ENCODE peak calls at places on chromosomes 4 and X, in ten cellular contexts. One of them, this sample, is unnamed.
A peak's percentile ranks its signal among the peaks of the same experiment; 100 is the strongest.

GRCh38 chr4:7533267-7533666 is 98.5 kb upstream of the PSAPL1 start:
- DNase-seq in AG10803: no peak
- DNase-seq in colonic mucosa: no peak
- DNase-seq in ovary: no peak
- DNase-seq in breast epithelium: no peak
- DNase-seq in mesothelial cell of epicardium: no peak
- DNase-seq in brain microvascular endothelial cell: no peak
- DNase-seq in cardiac muscle cell: no peak
- DNase-seq in lower leg skin: no peak
- DNase-seq in AG09319: no peak
- DNase-seq in this sample: no peak

GRCh38 chrX:49260221-49260985 is 4.1 kb downstream of the FOXP3 start:
- DNase-seq in AG10803: no peak
- DNase-seq in colonic mucosa: no peak
- DNase-seq in ovary: no peak
- DNase-seq in breast epithelium: no peak
- DNase-seq in mesothelial cell of epicardium: no peak
- DNase-seq in brain microvascular endothelial cell: no peak
- DNase-seq in cardiac muscle cell: no peak
- DNase-seq in lower leg skin: no peak
- DNase-seq in AG09319: no peak
- DNase-seq in this sample: no peak

GRCh38 chr4:148444296-148445070 is 2.3 kb upstream of the NR3C2 start:
- DNase-seq in AG10803: no peak
- DNase-seq in colonic mucosa: peak; percentile 44
- DNase-seq in ovary: peak; percentile 54
- DNase-seq in breast epithelium: no peak
- DNase-seq in mesothelial cell of epicardium: no peak
- DNase-seq in brain microvascular endothelial cell: no peak
- DNase-seq in cardiac muscle cell: peak; percentile 63
- DNase-seq in lower leg skin: peak; percentile 88
- DNase-seq in AG09319: no peak
- DNase-seq in this sample: peak; percentile 47

GRCh38 chr4:47145630-47146029 is 114.3 kb downstream of the GABRB1 start:
- DNase-seq in AG10803: peak; percentile 4
- DNase-seq in colonic mucosa: no peak
- DNase-seq in ovary: no peak
- DNase-seq in breast epithelium: no peak
- DNase-seq in mesothelial cell of epicardium: no peak
- DNase-seq in brain microvascular endothelial cell: peak; percentile 94
- DNase-seq in cardiac muscle cell: no peak
- DNase-seq in lower leg skin: no peak
- DNase-seq in AG09319: no peak
- DNase-seq in this sample: no peak

GRCh38 chrX:110228453-110228852 is 89.4 kb downstream of the AMMECR1 start:
- DNase-seq in AG10803: no peak
- DNase-seq in colonic mucosa: no peak
- DNase-seq in ovary: no peak
- DNase-seq in breast epithelium: no peak
- DNase-seq in mesothelial cell of epicardium: no peak
- DNase-seq in brain microvascular endothelial cell: no peak
- DNase-seq in cardiac muscle cell: no peak
- DNase-seq in lower leg skin: no peak
- DNase-seq in AG09319: no peak
- DNase-seq in this sample: no peak

GRCh38 chrX:139640259-139640658 is 67.7 kb downstream of the MCF2 start:
- DNase-seq in AG10803: no peak
- DNase-seq in colonic mucosa: no peak
- DNase-seq in ovary: no peak
- DNase-seq in breast epithelium: no peak
- DNase-seq in mesothelial cell of epicardium: no peak
- DNase-seq in brain microvascular endothelial cell: no peak
- DNase-seq in cardiac muscle cell: no peak
- DNase-seq in lower leg skin: no peak
- DNase-seq in AG09319: no peak
- DNase-seq in this sample: no peak

GRCh38 chr4:108106186-108106585 is 62.5 kb downstream of the LEF1 start:
- DNase-seq in AG10803: no peak
- DNase-seq in colonic mucosa: no peak
- DNase-seq in ovary: no peak
- DNase-seq in breast epithelium: no peak
- DNase-seq in mesothelial cell of epicardium: no peak
- DNase-seq in brain microvascular endothelial cell: no peak
- DNase-seq in cardiac muscle cell: no peak
- DNase-seq in lower leg skin: no peak
- DNase-seq in AG09319: no peak
- DNase-seq in this sample: no peak

GRCh38 chr4:157898836-157899605 is 273.8 kb downstream of the GASK1B start:
- DNase-seq in AG10803: no peak
- DNase-seq in colonic mucosa: no peak
- DNase-seq in ovary: no peak
- DNase-seq in breast epithelium: no peak
- DNase-seq in mesothelial cell of epicardium: no peak
- DNase-seq in brain microvascular endothelial cell: no peak
- DNase-seq in cardiac muscle cell: no peak
- DNase-seq in lower leg skin: no peak
- DNase-seq in AG09319: no peak
- DNase-seq in this sample: no peak

GRCh38 chr4:182416101-182416500 is 172.9 kb downstream of the TENM3 start:
- DNase-seq in AG10803: no peak
- DNase-seq in colonic mucosa: no peak
- DNase-seq in ovary: no peak
- DNase-seq in breast epithelium: no peak
- DNase-seq in mesothelial cell of epicardium: no peak
- DNase-seq in brain microvascular endothelial cell: no peak
- DNase-seq in cardiac muscle cell: no peak
- DNase-seq in lower leg skin: no peak
- DNase-seq in AG09319: no peak
- DNase-seq in this sample: no peak

DNA sequence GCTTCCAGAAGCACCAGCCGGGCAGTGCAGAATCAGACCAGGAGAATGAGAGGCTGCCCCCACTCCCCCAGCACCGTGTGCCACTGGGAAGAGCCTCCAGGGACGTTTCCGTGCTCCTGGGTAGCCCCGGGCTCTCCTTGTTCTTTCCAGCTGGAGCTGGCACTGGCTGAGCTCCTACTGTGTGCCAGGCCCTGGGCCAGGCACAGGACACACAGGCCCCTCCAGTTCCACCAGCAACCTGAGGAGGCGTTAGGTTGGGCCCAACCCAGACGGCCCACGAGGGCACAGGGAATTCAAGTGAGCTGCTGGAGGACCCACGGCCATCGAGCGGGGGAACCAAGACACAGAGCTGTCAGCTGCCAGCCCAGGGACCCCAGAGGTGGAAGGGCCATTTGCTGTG is 15.9 kb upstream of the ADRA2C start:
- DNase-seq in AG10803: no peak
- DNase-seq in colonic mucosa: no peak
- DNase-seq in ovary: no peak
- DNase-seq in breast epithelium: no peak
- DNase-seq in mesothelial cell of epicardium: no peak
- DNase-seq in brain microvascular endothelial cell: no peak
- DNase-seq in cardiac muscle cell: no peak
- DNase-seq in lower leg skin: no peak
- DNase-seq in AG09319: no peak
- DNase-seq in this sample: no peak
- TF ChIP-seq CTCF in AG10803: no peak
- TF ChIP-seq CTCF in colonic mucosa: no peak
- TF ChIP-seq CTCF in ovary: no peak
- TF ChIP-seq CTCF in breast epithelium: no peak
- TF ChIP-seq CTCF in mesothelial cell of epicardium: no peak
- TF ChIP-seq CTCF in brain microvascular endothelial cell: no peak
- TF ChIP-seq CTCF in cardiac muscle cell: no peak
- TF ChIP-seq CTCF in lower leg skin: no peak
- TF ChIP-seq CTCF in AG09319: no peak
- TF ChIP-seq CTCF in this sample: no peak

GRCh38 chr4:41930139-41930831 is 4.9 kb upstream of the TMEM33 start:
- DNase-seq in AG10803: no peak
- DNase-seq in colonic mucosa: no peak
- DNase-seq in ovary: no peak
- DNase-seq in breast epithelium: no peak
- DNase-seq in mesothelial cell of epicardium: no peak
- DNase-seq in brain microvascular endothelial cell: no peak
- DNase-seq in cardiac muscle cell: no peak
- DNase-seq in lower leg skin: no peak
- DNase-seq in AG09319: no peak
- DNase-seq in this sample: no peak
- TF ChIP-seq CTCF in AG10803: no peak
- TF ChIP-seq CTCF in colonic mucosa: no peak
- TF ChIP-seq CTCF in ovary: no peak
- TF ChIP-seq CTCF in breast epithelium: no peak
- TF ChIP-seq CTCF in mesothelial cell of epicardium: no peak
- TF ChIP-seq CTCF in brain microvascular endothelial cell: no peak
- TF ChIP-seq CTCF in cardiac muscle cell: no peak
- TF ChIP-seq CTCF in lower leg skin: no peak
- TF ChIP-seq CTCF in AG09319: no peak
- TF ChIP-seq CTCF in this sample: no peak

DNA sequence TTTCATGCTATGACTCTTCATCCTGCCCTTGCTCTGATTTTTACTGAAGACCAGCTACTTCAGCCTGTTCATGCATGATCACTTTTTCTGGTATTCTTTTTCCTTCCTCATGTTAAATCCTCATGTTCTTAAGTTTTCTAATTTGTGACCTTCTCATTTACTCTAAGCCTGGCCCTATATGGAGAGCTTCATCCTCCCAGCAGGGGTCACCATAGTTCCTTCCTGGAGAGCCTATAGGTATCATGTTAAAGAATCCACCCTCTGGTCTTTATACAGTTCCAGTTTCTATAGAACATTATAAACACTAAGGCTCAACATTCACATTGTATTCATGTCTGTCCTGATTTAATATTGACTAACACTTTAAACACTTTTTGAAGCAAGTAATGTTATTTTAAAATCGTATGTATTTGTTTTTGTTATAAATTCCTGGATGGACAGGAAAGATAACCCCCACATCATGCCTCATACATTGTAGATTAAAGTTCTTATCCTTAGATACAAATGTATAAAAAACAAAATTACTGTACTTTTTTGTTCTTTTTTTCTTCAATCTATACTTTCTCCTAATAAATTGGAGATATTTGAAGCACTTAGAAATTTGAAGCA is 53.8 kb upstream of the OTUD4 start:
- DNase-seq in AG10803: peak; percentile 55
- DNase-seq in colonic mucosa: peak; percentile 65
- DNase-seq in ovary: no peak
- DNase-seq in breast epithelium: no peak
- DNase-seq in mesothelial cell of epicardium: peak; percentile 28
- DNase-seq in brain microvascular endothelial cell: peak; percentile 58
- DNase-seq in cardiac muscle cell: peak; percentile 75
- DNase-seq in lower leg skin: no peak
- DNase-seq in AG09319: no peak
- DNase-seq in this sample: peak; percentile 36
- TF ChIP-seq CTCF in AG10803: peak; percentile 93
- TF ChIP-seq CTCF in colonic mucosa: peak; percentile 64
- TF ChIP-seq CTCF in ovary: peak; percentile 7
- TF ChIP-seq CTCF in breast epithelium: no peak
- TF ChIP-seq CTCF in mesothelial cell of epicardium: peak; percentile 45
- TF ChIP-seq CTCF in brain microvascular endothelial cell: peak; percentile 91
- TF ChIP-seq CTCF in cardiac muscle cell: peak; percentile 91
- TF ChIP-seq CTCF in lower leg skin: no peak
- TF ChIP-seq CTCF in AG09319: peak; percentile 91
- TF ChIP-seq CTCF in this sample: peak; percentile 83

GRCh38 chrX:134764202-134764785 is 106.0 kb upstream of the PLAC1 start:
- DNase-seq in AG10803: no peak
- DNase-seq in colonic mucosa: no peak
- DNase-seq in ovary: no peak
- DNase-seq in breast epithelium: no peak
- DNase-seq in mesothelial cell of epicardium: no peak
- DNase-seq in brain microvascular endothelial cell: no peak
- DNase-seq in cardiac muscle cell: no peak
- DNase-seq in lower leg skin: no peak
- DNase-seq in AG09319: no peak
- DNase-seq in this sample: no peak
- TF ChIP-seq CTCF in AG10803: no peak
- TF ChIP-seq CTCF in colonic mucosa: no peak
- TF ChIP-seq CTCF in ovary: no peak
- TF ChIP-seq CTCF in breast epithelium: no peak
- TF ChIP-seq CTCF in mesothelial cell of epicardium: no peak
- TF ChIP-seq CTCF in brain microvascular endothelial cell: peak; percentile 42
- TF ChIP-seq CTCF in cardiac muscle cell: peak; percentile 18
- TF ChIP-seq CTCF in lower leg skin: no peak
- TF ChIP-seq CTCF in AG09319: no peak
- TF ChIP-seq CTCF in this sample: no peak

GRCh38 chrX:16136080-16136479 is 12.7 kb downstream of the GRPR start:
- DNase-seq in AG10803: no peak
- DNase-seq in colonic mucosa: no peak
- DNase-seq in ovary: no peak
- DNase-seq in breast epithelium: no peak
- DNase-seq in mesothelial cell of epicardium: no peak
- DNase-seq in brain microvascular endothelial cell: no peak
- DNase-seq in cardiac muscle cell: no peak
- DNase-seq in lower leg skin: no peak
- DNase-seq in AG09319: no peak
- DNase-seq in this sample: no peak

GRCh38 chrX:16140983-16141382 is 17.6 kb downstream of the GRPR start:
- DNase-seq in AG10803: no peak
- DNase-seq in colonic mucosa: no peak
- DNase-seq in ovary: no peak
- DNase-seq in breast epithelium: no peak
- DNase-seq in mesothelial cell of epicardium: no peak
- DNase-seq in brain microvascular endothelial cell: no peak
- DNase-seq in cardiac muscle cell: no peak
- DNase-seq in lower leg skin: no peak
- DNase-seq in AG09319: no peak
- DNase-seq in this sample: no peak

GRCh38 chrX:16137416-16138107 is 14.2 kb downstream of the GRPR start:
- DNase-seq in AG10803: no peak
- DNase-seq in colonic mucosa: no peak
- DNase-seq in ovary: no peak
- DNase-seq in breast epithelium: no peak
- DNase-seq in mesothelial cell of epicardium: no peak
- DNase-seq in brain microvascular endothelial cell: no peak
- DNase-seq in cardiac muscle cell: no peak
- DNase-seq in lower leg skin: no peak
- DNase-seq in AG09319: no peak
- DNase-seq in this sample: no peak

GRCh38 chrX:16140448-16140847 is 17.1 kb downstream of the GRPR start:
- DNase-seq in AG10803: no peak
- DNase-seq in colonic mucosa: no peak
- DNase-seq in ovary: no peak
- DNase-seq in breast epithelium: no peak
- DNase-seq in mesothelial cell of epicardium: no peak
- DNase-seq in brain microvascular endothelial cell: no peak
- DNase-seq in cardiac muscle cell: no peak
- DNase-seq in lower leg skin: no peak
- DNase-seq in AG09319: no peak
- DNase-seq in this sample: no peak

DNA sequence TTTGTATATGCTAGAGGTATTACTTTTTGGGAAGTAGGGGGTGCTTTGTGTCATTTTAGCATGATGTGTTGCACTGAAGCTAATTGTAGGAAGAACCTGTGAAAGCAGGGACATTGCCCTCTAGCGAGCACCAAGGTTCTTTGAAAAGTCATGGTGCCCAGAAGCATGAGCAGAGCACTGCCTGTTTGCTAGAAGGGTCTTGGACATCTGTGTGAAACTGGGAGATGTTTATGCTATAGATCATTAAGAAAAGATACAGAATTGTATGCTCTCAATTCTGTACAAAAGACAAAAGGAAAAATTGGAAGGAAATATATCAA is 14.7 kb downstream of the GRPR start:
- DNase-seq in AG10803: no peak
- DNase-seq in colonic mucosa: no peak
- DNase-seq in ovary: no peak
- DNase-seq in breast epithelium: no peak
- DNase-seq in mesothelial cell of epicardium: no peak
- DNase-seq in brain microvascular endothelial cell: no peak
- DNase-seq in cardiac muscle cell: peak; percentile 36
- DNase-seq in lower leg skin: no peak
- DNase-seq in AG09319: no peak
- DNase-seq in this sample: no peak
- TF ChIP-seq CTCF in AG10803: no peak
- TF ChIP-seq CTCF in colonic mucosa: no peak
- TF ChIP-seq CTCF in ovary: no peak
- TF ChIP-seq CTCF in breast epithelium: no peak
- TF ChIP-seq CTCF in mesothelial cell of epicardium: no peak
- TF ChIP-seq CTCF in brain microvascular endothelial cell: peak; percentile 36
- TF ChIP-seq CTCF in cardiac muscle cell: no peak
- TF ChIP-seq CTCF in lower leg skin: no peak
- TF ChIP-seq CTCF in AG09319: no peak
- TF ChIP-seq CTCF in this sample: no peak